ENCODE peak calls at places on chromosomes 11 and 22, in seven cellular contexts. Q is gastrocnemius medialis; X is dorsolateral prefrontal cortex; J is left ventricle myocardium inferior; F is ovary; I is mesendoderm; Z is CD8-positive, alpha-beta T cell. R is an unnamed sample.

GRCh38 chr11:37817727-37818270 is 1219.8 kb upstream of the RAG2 start:
- DNase-seq in Q (no peak), J (no peak), X (no peak), F (no peak), I (no peak), Z (no peak), R (no peak)

GRCh38 chr11:122733301-122733686 is 77.8 kb downstream of the UBASH3B start:
- DNase-seq in F (no peak), I (no peak), Z (no peak), Q (peak; percentile 27), J (peak; percentile 35), X (no peak), R (no peak)

GRCh38 chr11:47523491-47524199 is 29.3 kb downstream of the CELF1 start:
- DNase-seq in Z (no peak), J (no peak), X (no peak), F (peak; percentile 62), I (peak; percentile 74), Q (peak; percentile 51), R (peak; percentile 51)

GRCh38 chr11:119361056-119361787 is 14.7 kb upstream of the MFRP start:
- DNase-seq in I (peak; percentile 95), J (peak; percentile 78), F (peak; percentile 71), Z (no peak), X (no peak), Q (peak; percentile 96), R (peak; percentile 79)

GRCh38 chr22:34639911-34640310 is 426.0 kb upstream of the ISX start:
- DNase-seq in Z (no peak), I (no peak), X (no peak), J (no peak), F (no peak), Q (no peak), R (no peak)

GRCh38 chr22:26805131-26805530 is 147.7 kb downstream of the MIAT start:
- DNase-seq in X (no peak), Z (no peak), F (no peak), Q (no peak), I (no peak), J (no peak), R (no peak)

GRCh38 chr22:21000987-21001600 is 824 bp downstream of the THAP7 start:
- DNase-seq in J (no peak), X (no peak), I (no peak), Q (no peak), Z (no peak), F (no peak), R (no peak)

GRCh38 chr22:24178502-24179440 is 2.5 kb upstream of the SUSD2 start:
- DNase-seq in J (no peak), X (no peak), Q (no peak), Z (no peak), I (peak; percentile 66), F (no peak), R (peak; percentile 60)

GRCh38 chr11:77324508-77324907 is 23.0 kb upstream of the GDPD4 start:
- DNase-seq in F (no peak), X (no peak), Q (no peak), Z (no peak), J (no peak), I (no peak), R (no peak)

GRCh38 chr11:111836766-111837165 is 34.6 kb downstream of the ALG9 start:
- DNase-seq in J (no peak), Q (no peak), F (no peak), Z (no peak), X (no peak), I (no peak), R (no peak)

GRCh38 chr11:42631223-42631843 is 680.5 kb upstream of the API5 start:
- DNase-seq in Q (no peak), J (no peak), Z (no peak), X (no peak), I (peak; percentile 56), F (no peak), R (no peak)

GRCh38 chr11:96114178-96115070 is 190.5 kb upstream of the MTMR2 start:
- DNase-seq in Z (no peak), I (no peak), Q (no peak), J (no peak), X (no peak), F (no peak), R (no peak)

GRCh38 chr22:29342577-29343312 is 27.2 kb upstream of the RASL10A start:
- DNase-seq in I (no peak), Q (no peak), F (no peak), J (no peak), Z (no peak), X (no peak), R (no peak)

GRCh38 chr11:123575441-123575840 is 79.0 kb downstream of the SCN3B start:
- DNase-seq in F (no peak), J (no peak), Q (no peak), I (no peak), X (no peak), Z (no peak), R (no peak)

GRCh38 chr11:96019271-96019670 is 95.4 kb upstream of the MTMR2 start:
- DNase-seq in Z (no peak), F (no peak), X (no peak), I (no peak), J (no peak), Q (no peak), R (no peak)

GRCh38 chr22:30265851-30266444 is 703 bp downstream of the OSM start:
- DNase-seq in Z (peak; percentile 84), Q (no peak), J (peak; percentile 65), I (no peak), X (no peak), F (no peak), R (peak; percentile 96)

GRCh38 chr11:98036810-98037209 is 983.9 kb upstream of the CNTN5 start:
- DNase-seq in F (no peak), I (no peak), X (no peak), Z (no peak), Q (no peak), J (no peak), R (no peak)

GRCh38 chr11:119533462-119533861 is 110.5 kb upstream of the THY1 start:
- DNase-seq in F (no peak), Z (no peak), J (no peak), I (no peak), X (no peak), Q (no peak), R (no peak)

GRCh38 chr11:17024924-17025323 is 10.7 kb upstream of the PLEKHA7 start:
- DNase-seq in Z (no peak), J (no peak), F (no peak), Q (no peak), I (no peak), X (no peak), R (no peak)

GRCh38 chr11:8298801-8299786 is 35.4 kb upstream of the LMO1 start:
- DNase-seq in F (no peak), J (no peak), Z (no peak), Q (no peak), X (no peak), I (no peak), R (no peak)

GRCh38 chr11:119876841-119877240 is 147.8 kb upstream of the NECTIN1 start:
- DNase-seq in I (no peak), F (no peak), Q (no peak), X (no peak), J (no peak), Z (no peak), R (no peak)

GRCh38 chr11:11252403-11252802 is 100.6 kb downstream of the CSNK2A3 start:
- DNase-seq in I (no peak), Z (no peak), F (no peak), J (no peak), X (no peak), Q (no peak), R (no peak)

GRCh38 chr11:122843281-122844150 is 5.2 kb downstream of the CRTAM start:
- DNase-seq in I (peak; percentile 72), F (no peak), J (no peak), Q (no peak), Z (peak; percentile 77), X (no peak), R (no peak)

DNA sequence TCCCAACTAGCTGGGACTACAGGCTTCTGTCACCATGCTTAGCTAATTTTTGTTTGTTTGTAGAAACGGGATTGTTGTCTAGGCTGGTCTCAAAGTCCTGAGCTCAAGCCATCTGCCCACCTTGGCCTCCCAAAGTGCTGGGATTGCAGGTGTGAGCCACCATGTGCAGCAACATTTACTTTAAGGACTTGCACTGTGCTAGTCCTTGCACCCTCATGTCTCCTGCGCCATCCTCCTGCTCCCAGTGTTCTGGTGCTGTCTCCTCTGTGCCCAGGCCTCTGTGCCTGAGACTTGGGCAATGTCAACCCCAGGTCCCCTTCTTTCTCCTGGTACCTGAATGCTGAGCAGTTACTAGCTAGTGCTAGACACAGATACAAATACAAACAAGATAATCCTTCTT is 26.7 kb downstream of the WEE1 start:
- DNase-seq in I (no peak), Z (no peak), J (no peak), Q (no peak), X (no peak), F (no peak), R (no peak)
- H3K4me3 ChIP-seq in I (no peak overlapping the region), Z (no peak overlapping the region), J (no peak overlapping the region), Q (no peak overlapping the region), X (no peak overlapping the region), F (no peak overlapping the region), R (no peak overlapping the region)

DNA sequence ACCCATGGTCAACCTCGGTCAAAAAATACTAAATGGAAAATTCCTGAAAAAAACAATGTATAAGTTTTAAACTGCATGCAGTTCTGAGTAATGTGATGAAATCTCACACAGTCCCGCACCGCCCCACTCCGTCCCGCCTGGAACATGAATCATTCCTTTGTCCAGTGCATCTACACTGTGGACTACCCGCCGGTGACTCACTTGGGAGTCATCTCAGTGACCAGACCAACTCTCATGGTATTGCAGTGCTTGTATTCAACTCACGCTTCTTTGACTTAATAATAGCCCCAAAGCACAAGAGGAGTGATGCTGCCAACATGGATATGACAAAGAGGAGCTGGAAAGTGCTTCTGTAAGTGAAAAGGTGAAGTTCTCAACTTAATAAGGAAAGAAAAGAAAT is 48.8 kb downstream of the ARHGAP32 start:
- DNase-seq in Q (peak; percentile 79), Z (no peak), X (peak; percentile 61), F (peak; percentile 68), J (peak; percentile 59), I (peak; percentile 40), R (peak; percentile 82)
- H3K27ac ChIP-seq in Q (no peak overlapping the region), Z (no peak overlapping the region), X (no peak overlapping the region), F (no peak overlapping the region), J (no peak overlapping the region), I (no peak overlapping the region), R (no peak overlapping the region)

DNA sequence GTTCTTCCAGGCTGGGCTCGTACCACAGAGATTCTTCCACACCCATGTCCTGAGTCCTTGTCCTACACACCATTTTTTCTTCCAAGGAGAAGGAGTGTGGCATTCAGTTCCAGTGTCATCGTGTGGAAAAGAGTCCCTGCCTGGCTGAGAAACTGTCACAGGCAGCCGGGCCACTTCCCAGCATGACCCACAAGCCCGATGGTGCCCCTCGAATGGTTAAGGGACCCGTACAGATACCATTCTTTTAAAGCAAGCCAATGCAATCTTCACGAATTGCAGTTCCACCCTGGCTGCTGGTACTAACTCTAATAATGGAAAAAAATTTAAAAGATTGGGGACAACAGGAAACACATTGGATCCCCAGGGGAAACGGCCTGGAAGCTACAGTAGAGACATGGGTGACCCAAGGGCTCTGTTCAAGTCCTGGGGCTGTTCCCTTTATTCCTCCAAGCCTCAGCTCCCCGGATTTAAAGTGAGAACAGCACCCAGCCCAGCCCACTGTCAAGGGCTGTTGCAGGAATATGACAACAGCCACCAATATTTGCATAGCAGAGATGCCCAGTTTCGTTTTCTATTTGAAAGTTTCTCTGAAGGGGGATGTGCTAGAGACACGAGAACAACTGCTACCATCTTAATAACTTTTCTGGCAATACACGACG is 80.9 kb upstream of the WNT7B start:
- DNase-seq in Z (no peak), Q (peak; percentile 76), I (no peak), X (peak; percentile 48), F (peak; percentile 41), J (peak; percentile 44), R (peak; percentile 51)
- H3K4me3 ChIP-seq in Z (no peak overlapping the region), Q (peak overlapping the region; percentile 90), I (no peak overlapping the region), X (peak overlapping the region; percentile 73), F (peak overlapping the region; percentile 87), J (peak overlapping the region; percentile 84), R (peak overlapping the region; percentile 2)

GRCh38 chr11:33802414-33802950 is 28.2 kb upstream of the FBXO3 start:
- DNase-seq in X (peak; percentile 60), Z (no peak), I (peak; percentile 98), Q (peak; percentile 15), J (peak; percentile 24), F (peak; percentile 33), R (peak; percentile 59)
- H3K27ac ChIP-seq in X (no peak overlapping the region), Z (no peak overlapping the region), I (no peak overlapping the region), Q (no peak overlapping the region), J (no peak overlapping the region), F (no peak overlapping the region), R (no peak overlapping the region)

R was measured in left lung.